ENCODE peak calls at places on chromosomes 2 and 18, in six cellular contexts. O is HCT116, X is astrocyte of the cerebellum, N is A549, K is lower leg skin, I is Calu3. B is an unnamed sample.

GRCh38 chr2:46460241-46460921 is 19.0 kb upstream of the TMEM247 start:
- DNase-seq in O (no peak), X (no peak), N (no peak), K (no peak), I (peak), B (no peak)

GRCh38 chr18:55280515-55280914 is 307.5 kb downstream of the TCF4 start:
- DNase-seq in O (no peak), X (no peak), N (no peak), K (no peak), I (no peak), B (no peak)

GRCh38 chr2:189091253-189091652 is 88.3 kb downstream of the COL5A2 start:
- DNase-seq in O (no peak), X (no peak), N (no peak), K (no peak), I (no peak), B (peak)

GRCh38 chr2:105873281-105873680 is 128.6 kb downstream of the NCK2 start:
- DNase-seq in O (no peak), X (no peak), N (no peak), K (no peak), I (no peak), B (no peak)

GRCh38 chr2:31013311-31013710 is 124.9 kb downstream of the GALNT14 start:
- DNase-seq in O (no peak), X (no peak), N (no peak), K (no peak), I (no peak), B (no peak)

GRCh38 chr2:154507186-154507585 is 191.3 kb upstream of the KCNJ3 start:
- DNase-seq in O (peak), X (no peak), N (no peak), K (no peak), I (no peak), B (no peak)

GRCh38 chr18:54736981-54737380 is 91.3 kb upstream of the RAB27B start:
- DNase-seq in O (no peak), X (no peak), N (peak), K (no peak), I (no peak), B (no peak)

GRCh38 chr18:21955757-21956652 is 213.4 kb upstream of the GATA6 start:
- DNase-seq in O (peak), X (peak), N (peak), K (peak), I (peak), B (peak)

GRCh38 chr2:48170281-48170680 is 264.0 kb upstream of the FBXO11 start:
- DNase-seq in O (no peak), X (no peak), N (no peak), K (no peak), I (no peak), B (no peak)

GRCh38 chr2:50591642-50592041 is 440.3 kb downstream of the NRXN1 start:
- DNase-seq in O (no peak), X (peak), N (no peak), K (no peak), I (no peak), B (no peak)

GRCh38 chr2:26495705-26496271 is 17.9 kb upstream of the OTOF start:
- DNase-seq in O (no peak), X (peak), N (no peak), K (no peak), I (no peak), B (no peak)
- TF ChIP-seq CTCF in O (no peak), X (no peak), N (no peak), K (no peak), I (no peak), B (no peak)

DNA sequence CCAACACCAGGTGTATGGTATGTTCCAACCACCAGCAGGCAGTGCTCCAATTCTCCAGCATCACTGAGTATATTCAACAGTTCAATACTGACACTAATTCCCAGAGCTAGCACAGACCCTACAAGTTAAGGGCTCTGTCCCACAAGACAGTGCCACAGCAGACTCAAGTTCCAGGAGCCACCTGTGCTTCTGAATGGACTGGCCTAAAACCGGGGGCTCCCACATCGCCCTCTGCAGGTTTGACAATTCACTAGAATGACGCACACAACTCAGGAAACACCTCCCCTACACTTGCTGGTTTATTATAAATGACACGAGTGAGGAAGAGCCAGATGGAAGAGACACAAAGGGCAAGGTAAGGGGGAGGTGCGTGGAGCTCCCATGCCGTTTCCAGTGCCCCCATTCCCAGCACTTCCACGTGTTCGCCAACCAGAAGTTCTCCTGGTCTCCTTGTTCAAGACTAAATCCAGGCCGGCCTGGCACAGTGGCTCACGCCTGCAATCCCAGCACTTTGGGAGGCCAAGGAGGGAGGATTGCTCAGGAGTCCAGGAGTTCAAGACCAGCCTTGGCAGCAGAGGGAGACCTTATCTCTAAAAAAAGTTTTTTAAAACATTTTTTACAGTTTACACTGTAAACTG is 12.2 kb upstream of the ATP6V1B1 start:
- DNase-seq in O (no peak), X (no peak), N (peak), K (no peak), I (no peak), B (no peak)
- TF ChIP-seq CTCF in O (peak), X (peak), N (peak), K (no peak), I (no peak), B (peak)

DNA sequence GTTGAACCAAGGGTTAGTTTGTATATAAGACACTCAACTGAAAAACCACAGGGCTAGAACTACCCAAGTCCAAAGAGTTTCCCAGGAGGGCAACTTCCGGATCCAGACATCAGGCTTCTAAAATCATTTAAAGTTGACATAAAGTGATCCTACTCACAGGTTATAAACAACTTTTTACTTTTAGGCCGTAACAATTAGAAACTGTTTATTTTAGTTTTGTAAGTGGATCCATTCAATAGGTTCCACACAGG is 454.6 kb downstream of the MEIS1 start:
- DNase-seq in O (no peak), X (no peak), N (no peak), K (no peak), I (no peak), B (no peak)
- TF ChIP-seq CTCF in O (no peak), X (no peak), N (no peak), K (no peak), I (no peak), B (no peak)

GRCh38 chr18:49022311-49023280 is 71.8 kb upstream of the SMAD7 start:
- DNase-seq in O (no peak), X (no peak), N (no peak), K (peak), I (no peak), B (no peak)
- TF ChIP-seq CTCF in O (no peak), X (no peak), N (no peak), K (no peak), I (no peak), B (no peak)

DNA sequence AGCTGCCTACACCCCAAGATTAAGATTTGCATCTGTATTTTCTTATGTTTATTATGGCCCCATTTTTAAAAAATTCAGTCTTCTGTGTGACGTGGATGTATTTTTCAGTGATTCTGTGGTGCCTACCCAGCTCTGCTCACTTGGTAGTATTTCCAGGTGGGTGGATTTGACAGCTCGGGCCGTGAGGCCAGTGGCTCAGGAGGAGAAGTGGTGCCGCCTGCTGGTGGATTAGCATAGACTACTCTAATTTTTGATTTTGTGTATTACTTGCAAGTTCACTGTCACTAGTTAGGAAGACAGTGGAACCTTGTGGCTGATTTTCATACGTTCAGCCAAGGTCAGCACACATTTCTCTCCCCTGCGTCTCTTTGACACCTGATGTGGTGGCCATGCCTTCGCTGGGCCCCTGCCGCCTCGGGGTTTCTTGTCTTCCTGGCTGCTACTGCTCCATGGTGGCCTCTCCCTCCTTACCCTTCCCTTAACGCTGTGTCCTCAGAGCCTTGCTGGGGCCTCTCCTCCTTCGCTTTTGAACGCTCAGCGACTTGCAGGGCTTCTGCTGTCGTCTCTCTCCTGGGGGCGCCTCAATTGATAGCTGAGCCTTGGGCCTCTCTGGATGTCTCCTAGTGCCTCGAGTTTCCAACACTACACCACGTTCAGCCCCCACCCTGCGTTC is 89.4 kb downstream of the DGKD start:
- DNase-seq in O (peak), X (peak), N (peak), K (peak), I (peak), B (peak)
- TF ChIP-seq CTCF in O (peak), X (peak), N (peak), K (peak), I (peak), B (peak)

DNA sequence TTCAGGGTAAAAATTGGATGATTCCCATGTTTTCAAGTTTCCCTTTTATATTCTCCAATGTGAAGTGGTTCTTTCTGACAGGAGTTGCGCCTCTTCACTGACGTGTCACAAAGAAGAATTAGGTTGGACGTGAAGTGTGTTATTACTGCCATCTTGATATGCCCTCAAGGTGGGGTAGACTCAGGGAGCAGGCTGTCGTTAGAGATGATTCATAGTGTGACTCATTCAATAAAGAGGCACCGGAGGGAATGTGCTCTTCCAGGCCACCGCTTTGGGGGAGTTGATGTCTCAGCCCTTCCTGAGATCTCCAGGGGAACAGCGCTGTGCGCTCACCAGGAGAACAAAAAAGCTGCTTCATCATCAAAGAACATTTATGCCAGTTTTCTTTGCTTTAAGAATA is 3.6 kb upstream of the DGKD start:
- DNase-seq in O (peak), X (peak), N (peak), K (no peak), I (peak), B (peak)
- TF ChIP-seq CTCF in O (no peak), X (peak), N (no peak), K (no peak), I (no peak), B (peak)

GRCh38 chr2:226669249-226669648 is 130.4 kb downstream of the IRS1 start:
- DNase-seq in O (no peak), X (no peak), N (no peak), K (no peak), I (no peak), B (no peak)

GRCh38 chr2:226667736-226668135 is 131.9 kb downstream of the IRS1 start:
- DNase-seq in O (no peak), X (no peak), N (no peak), K (no peak), I (no peak), B (no peak)

GRCh38 chr2:226661789-226662545 is 137.7 kb downstream of the IRS1 start:
- DNase-seq in O (peak), X (peak), N (peak), K (no peak), I (peak), B (peak)

GRCh38 chr2:226664140-226664539 is 135.5 kb downstream of the IRS1 start:
- DNase-seq in O (no peak), X (no peak), N (no peak), K (no peak), I (no peak), B (no peak)

DNA sequence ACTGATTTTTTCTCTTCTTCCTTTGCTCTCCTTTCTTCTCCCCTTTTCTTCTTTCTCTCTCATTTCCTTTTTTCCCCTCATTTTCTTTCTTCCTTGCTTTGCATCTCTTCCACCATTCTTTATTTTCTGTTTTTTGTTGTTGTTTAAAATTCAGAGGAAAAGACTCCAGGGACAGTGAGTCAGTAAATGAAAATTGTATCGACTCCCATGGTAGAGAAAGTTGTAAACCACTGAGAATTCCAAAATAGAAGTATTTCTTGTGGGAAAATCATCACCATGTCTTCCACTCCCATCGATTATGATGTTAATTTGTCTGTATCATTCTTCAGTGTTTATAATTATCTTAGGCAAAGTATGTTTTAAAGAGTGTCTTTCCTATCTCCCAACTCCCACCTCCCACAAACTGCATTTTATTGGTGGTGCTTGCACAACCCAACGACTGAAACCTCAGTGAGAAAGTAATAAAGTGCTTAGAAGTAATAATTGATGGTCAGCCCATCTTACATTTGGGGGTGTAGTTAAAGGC is 134.3 kb downstream of the IRS1 start:
- DNase-seq in O (no peak), X (no peak), N (no peak), K (no peak), I (no peak), B (no peak)
- TF ChIP-seq CTCF in O (no peak), X (no peak), N (no peak), K (no peak), I (no peak), B (no peak)

GRCh38 chr2:77508511-77508910 is 13.7 kb downstream of the LRRTM4 start:
- DNase-seq in O (no peak), X (no peak), N (no peak), K (no peak), I (no peak), B (no peak)
- TF ChIP-seq CTCF in O (no peak), X (no peak), N (no peak), K (no peak), I (no peak), B (no peak)

GRCh38 chr2:135424849-135425248 is 106.2 kb downstream of the ZRANB3 start:
- DNase-seq in O (peak), X (no peak), N (no peak), K (no peak), I (no peak), B (no peak)
- TF ChIP-seq CTCF in O (peak), X (no peak), N (no peak), K (no peak), I (no peak), B (peak)